ENCODE peak calls at places on chromosomes 3 and 15, in six cellular contexts. O is HTR-8/SVneo, U is Calu3, C is DMS79, Y is D721Med, F is GM13977. X is an unnamed sample.

GRCh38 chr3:195438371-195438770 is 4.4 kb downstream of the ACAP2 start:
- DNase-seq in C (no peak), F (no peak), U (peak), O (no peak), Y (no peak), X (no peak)

GRCh38 chr3:122271246-122271898 is 53.7 kb upstream of the CSTA start:
- DNase-seq in C (no peak), F (no peak), Y (no peak), O (no peak), U (no peak), X (peak)

GRCh38 chr3:119602676-119603075 is 5.0 kb downstream of the PLA1A start:
- DNase-seq in F (no peak), Y (no peak), O (no peak), U (no peak), C (no peak), X (no peak)

GRCh38 chr15:34470892-34471291 is 33.3 kb upstream of the GOLGA8A start:
- DNase-seq in F (no peak), Y (no peak), C (no peak), U (no peak), O (no peak), X (no peak)

GRCh38 chr15:38611228-38611627 is 46.6 kb upstream of the RASGRP1 start:
- DNase-seq in Y (no peak), F (no peak), U (no peak), O (no peak), C (no peak), X (no peak)

GRCh38 chr15:40930430-40931299 is 1.5 kb downstream of the DLL4 start:
- DNase-seq in U (peak), O (no peak), C (no peak), F (peak), Y (peak), X (peak)

GRCh38 chr3:146131616-146132410 is 29.2 kb downstream of the PLOD2 start:
- DNase-seq in F (no peak), O (peak), U (peak), C (no peak), Y (no peak), X (no peak)

GRCh38 chr3:175238848-175239247 is 379.7 kb downstream of the NAALADL2 start:
- DNase-seq in U (no peak), C (peak), F (no peak), Y (no peak), O (no peak), X (no peak)

GRCh38 chr3:58670506-58671125 is 4.0 kb upstream of the FAM3D start:
- DNase-seq in Y (no peak), O (no peak), C (no peak), U (no peak), F (no peak), X (no peak)

GRCh38 chr3:33075996-33076395 is 20.9 kb downstream of the GLB1 start:
- DNase-seq in F (no peak), Y (no peak), C (no peak), O (no peak), U (no peak), X (no peak)

GRCh38 chr15:91522609-91523332 is 330.7 kb upstream of the SLCO3A1 start:
- DNase-seq in U (peak), C (no peak), O (no peak), Y (no peak), F (no peak), X (peak)

GRCh38 chr3:149080011-149080698 is 6.2 kb downstream of the HLTF start:
- DNase-seq in Y (peak), U (no peak), F (no peak), C (no peak), O (no peak), X (no peak)

GRCh38 chr3:73848173-73848751 is 223.5 kb upstream of the PDZRN3 start:
- DNase-seq in C (no peak), U (no peak), F (peak), Y (no peak), O (no peak), X (peak)

GRCh38 chr3:124812291-124813265 is 74.6 kb downstream of the ITGB5 start:
- DNase-seq in O (peak), C (no peak), F (no peak), U (peak), Y (no peak), X (peak)

GRCh38 chr15:87752250-87752951 is 504.1 kb downstream of the NTRK3 start:
- DNase-seq in Y (no peak), F (no peak), C (no peak), O (peak), U (peak), X (no peak)

GRCh38 chr3:8970971-8971589 is 7.8 kb upstream of the RAD18 start:
- DNase-seq in C (peak), U (peak), O (peak), Y (no peak), F (peak), X (peak)

GRCh38 chr15:66212471-66212870 is 41.1 kb downstream of the MEGF11 start:
- DNase-seq in C (no peak), Y (no peak), U (no peak), O (no peak), F (no peak), X (no peak)

GRCh38 chr15:65758242-65758641 is 33.9 kb downstream of the DENND4A start:
- DNase-seq in U (no peak), Y (no peak), F (no peak), C (no peak), O (no peak), X (no peak)

GRCh38 chr3:36874351-36874874 is 70.4 kb downstream of the TRANK1 start:
- DNase-seq in C (peak), U (no peak), F (no peak), O (no peak), Y (no peak), X (no peak)

GRCh38 chr15:59227021-59227420 is 20.4 kb downstream of the LDHAL6B start:
- DNase-seq in C (no peak), F (no peak), Y (no peak), O (no peak), U (no peak), X (no peak)

GRCh38 chr15:78044407-78045155 is 32.9 kb downstream of the TBC1D2B start:
- DNase-seq in O (no peak), C (no peak), Y (no peak), F (no peak), U (no peak), X (peak)

GRCh38 chr15:55758580-55758986 is 15.6 kb upstream of the PRTG start:
- DNase-seq in F (no peak), Y (no peak), U (no peak), O (no peak), C (no peak), X (peak)

GRCh38 chr15:82647835-82648256 is 683 bp upstream of the CPEB1 start:
- DNase-seq in Y (peak), C (no peak), U (peak), F (no peak), O (peak), X (no peak)

GRCh38 chr3:9168230-9168629 is 81.2 kb downstream of the SRGAP3 start:
- DNase-seq in F (peak), C (no peak), O (no peak), Y (no peak), U (no peak), X (no peak)

GRCh38 chr15:68278345-68279217 is 1.0 kb downstream of the FEM1B start:
- DNase-seq in O (no peak), C (no peak), Y (no peak), F (no peak), U (no peak), X (peak)

X was measured in NB4.